ENCODE peak calls at places on chromosomes 2 and 18, in seven cellular contexts. C is AG09309, L is foreskin fibroblast, W is dorsolateral prefrontal cortex, D is uterus, T is NB4, U is endothelial cell of umbilical vein. R is an unnamed sample.

GRCh38 chr2:240437861-240438809 is 2.7 kb downstream of the GPC1 start:
- DNase-seq in C (peak), L (peak), W (peak), D (peak), T (peak), U (peak), R (peak)

GRCh38 chr2:239496700-239497099 is 95.9 kb upstream of the HDAC4 start:
- DNase-seq in C (no peak), L (no peak), W (no peak), D (no peak), T (peak), U (no peak), R (no peak)

GRCh38 chr2:240795468-240795867 is 24.6 kb downstream of the KIF1A start:
- DNase-seq in C (no peak), L (no peak), W (peak), D (no peak), T (no peak), U (no peak), R (no peak)

GRCh38 chr2:147177449-147177848 is 667.4 kb upstream of the ACVR2A start:
- DNase-seq in C (no peak), L (no peak), W (no peak), D (no peak), T (peak), U (no peak), R (no peak)

GRCh38 chr2:8495189-8495855 is 186.5 kb upstream of the ID2 start:
- DNase-seq in C (no peak), L (no peak), W (peak), D (no peak), T (no peak), U (no peak), R (no peak)

GRCh38 chr2:216974321-216975302 is 114.7 kb upstream of the TNP1 start:
- DNase-seq in C (no peak), L (no peak), W (no peak), D (peak), T (no peak), U (no peak), R (no peak)

GRCh38 chr2:205989291-205990071 is 96.5 kb downstream of the INO80D start:
- DNase-seq in C (no peak), L (peak), W (peak), D (no peak), T (no peak), U (no peak), R (no peak)

GRCh38 chr2:72948431-72948830 is 31.1 kb downstream of the EMX1 start:
- DNase-seq in C (no peak), L (no peak), W (no peak), D (no peak), T (no peak), U (no peak), R (no peak)

GRCh38 chr18:7878265-7879173 is 311.4 kb downstream of the PTPRM start:
- DNase-seq in C (no peak), L (no peak), W (no peak), D (no peak), T (no peak), U (peak), R (no peak)

GRCh38 chr2:43842866-43843226 is 4.1 kb downstream of the ABCG8 start:
- DNase-seq in C (no peak), L (no peak), W (no peak), D (no peak), T (no peak), U (no peak), R (no peak)

GRCh38 chr2:137992039-137992646 is 27.9 kb downstream of the HNMT start:
- DNase-seq in C (no peak), L (no peak), W (no peak), D (no peak), T (no peak), U (no peak), R (no peak)

GRCh38 chr2:60954139-60954538 is 63.4 kb upstream of the PEX13 start:
- DNase-seq in C (no peak), L (no peak), W (no peak), D (no peak), T (no peak), U (no peak), R (no peak)

GRCh38 chr2:21467910-21468309 is 344.1 kb downstream of the TDRD15 start:
- DNase-seq in C (no peak), L (no peak), W (no peak), D (no peak), T (no peak), U (no peak), R (peak)

GRCh38 chr2:45889053-45889452 is 237.6 kb downstream of the PRKCE start:
- DNase-seq in C (no peak), L (no peak), W (peak), D (no peak), T (peak), U (no peak), R (no peak)

GRCh38 chr2:202109737-202110184 is 36.7 kb downstream of the KIAA2012 start:
- DNase-seq in C (no peak), L (peak), W (no peak), D (peak), T (peak), U (no peak), R (peak)

GRCh38 chr18:49697757-49698595 is 115.4 kb downstream of the ACAA2 start:
- DNase-seq in C (no peak), L (peak), W (no peak), D (no peak), T (no peak), U (no peak), R (no peak)

GRCh38 chr2:105749583-105750399 is 5.1 kb downstream of the NCK2 start:
- DNase-seq in C (no peak), L (no peak), W (no peak), D (no peak), T (peak), U (no peak), R (no peak)

GRCh38 chr2:195280024-195280423 is 377.0 kb upstream of the SLC39A10 start:
- DNase-seq in C (no peak), L (no peak), W (no peak), D (no peak), T (no peak), U (no peak), R (no peak)

GRCh38 chr18:34224423-34225217 is at the start of gene NOL4:
- DNase-seq in C (no peak), L (no peak), W (peak), D (no peak), T (no peak), U (peak), R (peak)

GRCh38 chr2:205892141-205893064 is 193.6 kb downstream of the INO80D start:
- DNase-seq in C (no peak), L (no peak), W (peak), D (no peak), T (no peak), U (no peak), R (peak)

GRCh38 chr2:19128148-19128547 is 230.3 kb downstream of the OSR1 start:
- DNase-seq in C (no peak), L (no peak), W (no peak), D (no peak), T (no peak), U (no peak), R (no peak)

GRCh38 chr2:152189622-152190495 is 14.3 kb upstream of the STAM2 start:
- DNase-seq in C (peak), L (peak), W (no peak), D (peak), T (peak), U (peak), R (peak)

GRCh38 chr2:214127178-214127970 is 283.5 kb upstream of the VWC2L start:
- DNase-seq in C (peak), L (peak), W (no peak), D (peak), T (no peak), U (no peak), R (peak)

GRCh38 chr2:14773696-14774095 is 141.2 kb downstream of the LRATD1 start:
- DNase-seq in C (no peak), L (no peak), W (no peak), D (no peak), T (no peak), U (no peak), R (no peak)

GRCh38 chr18:54835944-54836343 is 7.7 kb downstream of the RAB27B start:
- DNase-seq in C (no peak), L (no peak), W (no peak), D (no peak), T (peak), U (peak), R (no peak)

GRCh38 chr2:224884188-224884587 is 158.1 kb downstream of the DOCK10 start:
- DNase-seq in C (peak), L (peak), W (no peak), D (no peak), T (peak), U (no peak), R (no peak)

GRCh38 chr2:240876475-240877251 is 8.0 kb downstream of the AGXT start:
- DNase-seq in C (no peak), L (no peak), W (no peak), D (no peak), T (no peak), U (no peak), R (no peak)

GRCh38 chr18:57743008-57743407 is 60.1 kb downstream of the ATP8B1 start:
- DNase-seq in C (peak), L (peak), W (no peak), D (no peak), T (no peak), U (peak), R (peak)

GRCh38 chr18:2898131-2898640 is 51.4 kb downstream of the EMILIN2 start:
- DNase-seq in C (no peak), L (peak), W (no peak), D (no peak), T (peak), U (no peak), R (no peak)

GRCh38 chr2:105373895-105374401 is 24.9 kb downstream of the FHL2 start:
- DNase-seq in C (no peak), L (no peak), W (no peak), D (no peak), T (no peak), U (no peak), R (no peak)

GRCh38 chr2:112714331-112714730 is 6.5 kb upstream of the NT5DC4 start:
- DNase-seq in C (no peak), L (no peak), W (no peak), D (no peak), T (no peak), U (no peak), R (no peak)

GRCh38 chr2:179861777-179862117 is 335 bp upstream of the ZNF385B start:
- DNase-seq in C (no peak), L (peak), W (no peak), D (peak), T (no peak), U (no peak), R (peak)

GRCh38 chr2:217987391-217987790 is 15.4 kb downstream of the TNS1 start:
- DNase-seq in C (no peak), L (no peak), W (no peak), D (peak), T (no peak), U (no peak), R (no peak)

DNA sequence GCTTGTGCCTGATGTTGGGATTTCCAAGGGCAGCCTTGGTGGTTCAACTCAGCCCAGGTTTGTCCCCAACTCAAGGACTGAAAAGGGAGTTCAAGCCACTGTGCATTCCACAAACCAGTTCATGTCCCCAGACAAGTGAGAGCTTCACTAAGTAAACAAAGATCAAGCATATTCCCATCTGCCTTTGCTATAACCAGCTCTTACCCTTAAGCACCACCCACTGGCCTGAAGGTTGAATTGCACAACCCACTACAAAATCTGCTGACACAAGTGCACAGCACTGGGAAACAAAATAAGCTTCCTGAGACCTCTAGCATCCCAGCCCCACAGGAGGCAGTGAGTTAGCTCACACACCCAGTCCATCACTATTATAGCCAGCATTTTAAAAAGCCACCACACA is 516.7 kb downstream of the NR4A2 start:
- DNase-seq in C (no peak), L (no peak), W (no peak), D (no peak), T (peak), U (peak), R (no peak)
- TF ChIP-seq CTCF in C (no peak), L (no peak), W (peak), D (no peak), T (peak), U (peak), R (no peak)

DNA sequence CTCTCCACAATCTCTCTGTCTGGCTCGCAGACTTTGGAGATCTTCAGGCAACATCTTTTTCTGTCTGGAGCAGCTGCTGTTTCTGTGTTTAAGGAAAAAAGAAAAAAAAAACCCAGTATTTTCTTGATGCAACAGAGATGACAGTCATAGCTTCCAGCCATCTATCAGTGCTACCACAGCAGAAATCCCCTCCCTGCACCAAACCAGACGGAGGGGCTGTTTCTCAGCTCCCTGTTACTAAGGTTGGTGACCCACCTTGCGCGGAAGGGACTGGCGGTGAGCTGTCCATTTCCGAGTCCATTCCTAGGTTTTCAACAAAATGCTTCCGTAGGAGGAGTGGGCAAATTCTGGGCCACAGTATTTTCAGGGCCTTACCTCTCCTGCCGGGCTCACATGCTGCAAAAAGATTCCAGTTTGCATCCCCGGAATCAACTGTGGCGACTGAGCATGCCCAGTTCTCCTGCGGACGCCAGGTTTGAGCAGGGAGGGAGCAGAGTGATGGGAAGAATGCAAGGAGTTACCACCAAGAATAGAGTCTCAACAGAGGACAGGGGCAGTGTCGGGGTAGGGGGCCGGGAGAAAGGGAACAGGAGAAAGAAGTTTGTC is 1.2 kb downstream of the SLC4A10 start:
- DNase-seq in C (no peak), L (no peak), W (peak), D (no peak), T (no peak), U (no peak), R (no peak)
- H3K4me3 ChIP-seq in C (no peak), L (no peak), W (peak), D (no peak), T (no peak), U (no peak), R (peak)

DNA sequence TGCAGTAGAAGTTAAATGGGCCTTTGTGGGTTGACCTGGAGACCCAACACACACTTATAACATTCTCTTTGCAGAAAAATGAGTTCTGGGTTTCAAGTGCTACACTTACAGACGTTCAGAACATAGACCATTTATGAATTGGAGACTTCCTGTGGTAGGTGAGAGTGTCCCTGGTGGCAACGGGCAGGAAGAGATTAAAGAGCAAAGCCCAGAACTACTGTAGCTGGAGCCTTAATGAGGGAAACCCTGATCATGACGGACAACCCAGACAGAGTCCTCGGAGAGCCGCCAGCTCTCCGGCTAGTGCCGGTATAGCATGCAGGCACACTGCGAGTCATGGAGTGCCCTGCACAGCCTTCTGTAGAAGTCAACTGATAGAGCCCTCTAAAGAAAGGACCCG is 44.5 kb upstream of the RMDN2 start:
- DNase-seq in C (no peak), L (no peak), W (no peak), D (no peak), T (peak), U (no peak), R (no peak)
- TF ChIP-seq CTCF in C (no peak), L (no peak), W (no peak), D (no peak), T (peak), U (no peak), R (no peak)

DNA sequence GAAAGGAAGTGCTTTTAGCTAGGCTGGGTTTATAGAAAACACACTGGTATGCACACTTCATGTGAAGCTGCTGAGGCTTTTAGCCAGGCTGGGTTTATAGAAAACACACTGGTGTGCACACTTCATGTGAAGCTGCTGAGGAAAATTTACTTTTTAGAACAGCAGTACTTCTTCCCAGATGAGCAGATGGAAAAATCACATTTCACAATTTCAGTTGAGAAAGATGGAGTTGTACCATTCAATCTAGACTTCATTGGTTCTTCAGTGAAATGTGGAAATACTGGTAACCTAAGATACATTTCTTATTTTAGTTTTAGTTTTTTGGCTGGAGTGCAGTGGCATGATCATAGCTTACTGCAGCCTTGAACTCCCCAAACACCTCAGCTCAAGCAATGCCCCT is 11.1 kb downstream of the SNTG2 start:
- DNase-seq in C (no peak), L (no peak), W (no peak), D (no peak), T (no peak), U (no peak), R (no peak)
- H3K4me3 ChIP-seq in C (no peak), L (no peak), W (no peak), D (no peak), T (no peak), U (no peak), R (no peak)

DNA sequence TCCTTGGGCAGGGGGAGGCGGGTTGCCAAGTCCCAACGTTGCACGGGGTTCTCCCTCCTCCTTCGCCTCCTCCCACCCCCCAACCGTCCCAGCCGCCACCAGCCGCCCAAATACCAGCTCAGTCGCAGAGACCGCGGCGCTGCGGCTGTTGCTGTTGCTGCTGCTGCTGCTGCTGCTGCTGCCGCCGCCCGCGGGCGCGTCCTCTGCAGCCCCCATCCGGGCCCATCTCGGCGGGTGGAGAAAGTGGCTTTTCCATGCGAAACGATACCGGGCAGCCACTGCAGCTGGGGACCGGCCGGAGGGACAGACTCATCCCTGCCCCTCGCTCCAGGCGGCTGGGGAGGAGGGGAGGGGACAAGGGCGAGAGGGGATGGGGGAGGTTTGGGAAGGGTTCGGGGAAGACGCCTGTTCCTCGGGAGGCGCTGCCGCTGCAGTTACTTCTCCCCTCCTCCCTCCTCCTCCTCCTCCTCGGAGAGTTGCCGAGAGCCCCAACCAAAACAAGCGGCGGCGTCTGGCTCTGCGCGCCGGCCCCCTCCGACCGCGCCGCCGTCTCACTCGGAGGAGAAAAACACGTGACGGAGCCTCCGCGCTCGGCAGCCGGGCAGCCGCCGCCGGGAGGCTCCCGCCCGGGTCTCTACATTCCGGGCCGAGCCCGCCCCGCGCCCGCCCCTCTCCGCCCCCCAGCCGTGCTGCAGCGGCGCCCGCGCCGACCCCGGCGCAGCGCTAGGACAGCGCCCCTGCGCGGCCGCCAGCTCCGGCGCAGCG is at the start of gene IRS1:
- DNase-seq in C (no peak), L (peak), W (peak), D (peak), T (peak), U (peak), R (peak)
- TF ChIP-seq CTCF in C (peak), L (no peak), W (no peak), D (peak), T (peak), U (no peak), R (no peak)

GRCh38 chr18:35497006-35497333 is 790 bp downstream of the INO80C start:
- DNase-seq in C (no peak), L (peak), W (no peak), D (peak), T (no peak), U (no peak), R (no peak)
- H3K4me3 ChIP-seq in C (peak), L (peak), W (peak), D (peak), T (peak), U (peak), R (peak)

GRCh38 chr2:33134086-33134763 is 187.5 kb downstream of the LTBP1 start:
- DNase-seq in C (peak), L (peak), W (peak), D (peak), T (no peak), U (peak), R (peak)
- TF ChIP-seq CTCF in C (no peak), L (no peak), W (no peak), D (peak), T (no peak), U (no peak), R (peak)

DNA sequence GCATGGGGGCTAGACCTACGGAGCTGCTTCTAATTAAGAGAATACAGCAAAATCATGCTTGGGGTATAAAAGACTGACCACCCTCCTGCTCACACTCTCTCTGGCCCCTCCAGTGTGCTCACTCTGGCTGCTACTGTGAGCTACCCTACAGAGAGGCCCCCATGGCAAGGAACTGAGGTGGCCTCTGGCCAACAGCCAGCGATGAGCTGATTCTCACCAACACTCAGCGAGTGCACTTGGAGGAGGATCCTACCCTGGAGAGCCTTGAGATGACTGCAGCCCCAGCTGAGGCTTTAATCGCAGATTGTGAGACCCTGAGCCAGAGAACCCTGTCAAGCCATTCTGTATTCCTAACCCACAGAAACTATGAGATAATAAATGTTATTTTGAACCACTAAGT is 88.2 kb downstream of the GFPT1 start:
- DNase-seq in C (no peak), L (peak), W (no peak), D (peak), T (no peak), U (no peak), R (no peak)
- H3K4me3 ChIP-seq in C (no peak), L (no peak), W (no peak), D (no peak), T (no peak), U (no peak), R (no peak)

GRCh38 chr2:189674374-189675112 is at the start of gene ANKAR:
- DNase-seq in C (peak), L (peak), W (peak), D (peak), T (peak), U (peak), R (peak)
- TF ChIP-seq CTCF in C (peak), L (peak), W (peak), D (peak), T (peak), U (peak), R (peak)